ENCODE peak calls at places on chromosomes 12 and 14, in four cellular contexts. One of them, this sample, is unnamed.

GRCh38 chr12:64077922-64078321 is 144.2 kb downstream of the KICS2 start:
- DNase-seq in pancreas: no peak
- DNase-seq in A549: peak; percentile 10
- DNase-seq in adrenal gland: no peak
- DNase-seq in this sample: no peak

GRCh38 chr12:95763809-95764253 is 26.7 kb downstream of the NTN4 start:
- DNase-seq in pancreas: no peak
- DNase-seq in A549: peak; percentile 75
- DNase-seq in adrenal gland: peak; percentile 71
- DNase-seq in this sample: no peak

GRCh38 chr14:70821916-70822705 is 12.8 kb upstream of the MAP3K9 start:
- DNase-seq in pancreas: peak; percentile 55
- DNase-seq in A549: peak; percentile 62
- DNase-seq in adrenal gland: peak; percentile 81
- DNase-seq in this sample: peak; percentile 49

GRCh38 chr14:105859717-105860614 is 333.6 kb downstream of the TMEM121 start:
- DNase-seq in pancreas: peak; percentile 9
- DNase-seq in A549: no peak
- DNase-seq in adrenal gland: peak; percentile 3
- DNase-seq in this sample: peak; percentile 18

GRCh38 chr12:104747956-104748355 is 210.1 kb downstream of the SLC41A2 start:
- DNase-seq in pancreas: no peak
- DNase-seq in A549: no peak
- DNase-seq in adrenal gland: no peak
- DNase-seq in this sample: peak; percentile 21

GRCh38 chr12:62683724-62684501 is 217.3 kb downstream of the MON2 start:
- DNase-seq in pancreas: no peak
- DNase-seq in A549: no peak
- DNase-seq in adrenal gland: no peak
- DNase-seq in this sample: no peak

GRCh38 chr14:89384023-89384422 is 33.0 kb downstream of the FOXN3 start:
- DNase-seq in pancreas: no peak
- DNase-seq in A549: no peak
- DNase-seq in adrenal gland: no peak
- DNase-seq in this sample: no peak

GRCh38 chr12:66119870-66120241 is 10.7 kb downstream of the LLPH start:
- DNase-seq in pancreas: no peak
- DNase-seq in A549: no peak
- DNase-seq in adrenal gland: no peak
- DNase-seq in this sample: no peak

GRCh38 chr14:67622675-67623074 is 3.0 kb downstream of the ARG2 start:
- DNase-seq in pancreas: no peak
- DNase-seq in A549: no peak
- DNase-seq in adrenal gland: peak; percentile 72
- DNase-seq in this sample: no peak

GRCh38 chr12:106445981-106446380 is 88.4 kb downstream of the POLR3B start:
- DNase-seq in pancreas: no peak
- DNase-seq in A549: no peak
- DNase-seq in adrenal gland: no peak
- DNase-seq in this sample: no peak

GRCh38 chr12:27193854-27194544 is 50.1 kb upstream of the STK38L start:
- DNase-seq in pancreas: no peak
- DNase-seq in A549: no peak
- DNase-seq in adrenal gland: no peak
- DNase-seq in this sample: no peak

GRCh38 chr14:82410064-82410463 is 876.4 kb upstream of the SEL1L start:
- DNase-seq in pancreas: no peak
- DNase-seq in A549: no peak
- DNase-seq in adrenal gland: no peak
- DNase-seq in this sample: no peak

GRCh38 chr14:82412545-82412944 is 878.9 kb upstream of the SEL1L start:
- DNase-seq in pancreas: no peak
- DNase-seq in A549: no peak
- DNase-seq in adrenal gland: no peak
- DNase-seq in this sample: no peak

GRCh38 chr14:82419933-82420332 is 886.3 kb upstream of the SEL1L start:
- DNase-seq in pancreas: no peak
- DNase-seq in A549: no peak
- DNase-seq in adrenal gland: no peak
- DNase-seq in this sample: no peak

GRCh38 chr14:82411373-82411772 is 877.7 kb upstream of the SEL1L start:
- DNase-seq in pancreas: no peak
- DNase-seq in A549: no peak
- DNase-seq in adrenal gland: no peak
- DNase-seq in this sample: no peak

GRCh38 chr14:82414853-82415539 is 881.3 kb upstream of the SEL1L start:
- DNase-seq in pancreas: no peak
- DNase-seq in A549: no peak
- DNase-seq in adrenal gland: no peak
- DNase-seq in this sample: no peak
- H3K9me3 ChIP-seq in pancreas: no peaks in the 10 kb centered on the region
- H3K9me3 ChIP-seq in A549: no peaks in the 10 kb centered on the region
- H3K9me3 ChIP-seq in adrenal gland: no peaks in the 10 kb centered on the region
- H3K9me3 ChIP-seq in this sample: no peaks in the 10 kb centered on the region

DNA sequence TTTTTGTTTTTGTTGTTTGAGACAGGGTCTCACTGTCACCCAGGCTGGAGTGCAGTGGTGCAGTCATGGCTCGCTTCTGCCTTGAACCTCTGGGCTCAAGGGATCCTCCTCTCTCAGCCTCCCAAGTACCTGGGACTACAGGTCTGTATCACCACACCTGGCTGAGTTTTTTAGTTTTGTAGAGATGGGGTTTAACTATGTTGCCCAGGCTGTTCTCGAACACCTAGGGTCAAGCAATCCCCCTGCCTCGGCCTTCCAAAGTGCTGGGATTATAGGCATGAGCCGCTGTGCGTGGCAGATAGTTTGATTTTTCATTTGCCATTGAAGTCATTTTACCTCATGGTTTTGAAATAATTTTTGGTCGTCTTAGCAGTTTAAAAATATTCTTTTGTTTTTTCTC is 94.3 kb upstream of the EIF5 start:
- DNase-seq in pancreas: no peak
- DNase-seq in A549: no peak
- DNase-seq in adrenal gland: no peak
- DNase-seq in this sample: no peak
- H3K9me3 ChIP-seq in pancreas: no peaks in the 10 kb centered on the region
- H3K9me3 ChIP-seq in A549: peaks cover 4% of the 10 kb centered on the region
- H3K9me3 ChIP-seq in adrenal gland: no peaks in the 10 kb centered on the region
- H3K9me3 ChIP-seq in this sample: no peaks in the 10 kb centered on the region

GRCh38 chr12:99261256-99261655 is 386.3 kb upstream of the GARIN6 start:
- DNase-seq in pancreas: no peak
- DNase-seq in A549: no peak
- DNase-seq in adrenal gland: no peak
- DNase-seq in this sample: no peak

GRCh38 chr12:99271071-99271470 is 376.5 kb upstream of the GARIN6 start:
- DNase-seq in pancreas: no peak
- DNase-seq in A549: no peak
- DNase-seq in adrenal gland: no peak
- DNase-seq in this sample: no peak

GRCh38 chr12:99265648-99266047 is 381.9 kb upstream of the GARIN6 start:
- DNase-seq in pancreas: no peak
- DNase-seq in A549: no peak
- DNase-seq in adrenal gland: no peak
- DNase-seq in this sample: no peak

GRCh38 chr12:99267038-99267437 is 380.5 kb upstream of the GARIN6 start:
- DNase-seq in pancreas: no peak
- DNase-seq in A549: no peak
- DNase-seq in adrenal gland: no peak
- DNase-seq in this sample: no peak
- H3K9me3 ChIP-seq in pancreas: no peaks in the 10 kb centered on the region
- H3K9me3 ChIP-seq in A549: no peaks in the 10 kb centered on the region
- H3K9me3 ChIP-seq in adrenal gland: no peaks in the 10 kb centered on the region
- H3K9me3 ChIP-seq in this sample: no peaks in the 10 kb centered on the region

GRCh38 chr12:108315486-108316105 is 23.5 kb downstream of the CMKLR1 start:
- DNase-seq in pancreas: no peak
- DNase-seq in A549: no peak
- DNase-seq in adrenal gland: no peak
- DNase-seq in this sample: no peak
- H3K9me3 ChIP-seq in pancreas: no peaks in the 10 kb centered on the region
- H3K9me3 ChIP-seq in A549: no peaks in the 10 kb centered on the region
- H3K9me3 ChIP-seq in adrenal gland: no peaks in the 10 kb centered on the region
- H3K9me3 ChIP-seq in this sample: no peaks in the 10 kb centered on the region

DNA sequence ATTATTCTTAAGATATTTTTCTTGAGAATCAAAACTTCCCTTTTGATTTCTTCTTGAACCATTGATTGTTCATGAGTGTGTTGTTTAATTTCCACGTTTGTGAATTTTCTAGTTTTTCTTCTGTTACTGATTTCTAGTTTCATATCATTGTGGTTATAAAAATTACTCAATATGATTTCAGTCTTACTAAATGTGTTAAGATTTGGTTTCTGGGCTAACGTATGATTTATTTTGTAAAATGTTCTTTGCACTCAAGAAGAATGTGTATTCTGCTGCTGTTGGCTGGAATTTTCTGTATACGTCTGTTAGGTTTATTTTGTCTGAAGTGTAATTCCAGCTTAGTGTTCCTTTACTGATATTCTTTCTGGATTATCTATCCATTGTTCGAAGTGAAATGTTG is 24.7 kb downstream of the TRMT5 start:
- DNase-seq in pancreas: no peak
- DNase-seq in A549: no peak
- DNase-seq in adrenal gland: no peak
- DNase-seq in this sample: no peak
- H3K9me3 ChIP-seq in pancreas: no peaks in the 10 kb centered on the region
- H3K9me3 ChIP-seq in A549: peaks cover 14% of the 10 kb centered on the region
- H3K9me3 ChIP-seq in adrenal gland: no peaks in the 10 kb centered on the region
- H3K9me3 ChIP-seq in this sample: no peaks in the 10 kb centered on the region

GRCh38 chr14:61140872-61141271 is 140.3 kb downstream of the TMEM30B start:
- DNase-seq in pancreas: no peak
- DNase-seq in A549: no peak
- DNase-seq in adrenal gland: no peak
- DNase-seq in this sample: no peak
- H3K9me3 ChIP-seq in pancreas: no peaks in the 10 kb centered on the region
- H3K9me3 ChIP-seq in A549: peaks cover 23% of the 10 kb centered on the region
- H3K9me3 ChIP-seq in adrenal gland: no peaks in the 10 kb centered on the region
- H3K9me3 ChIP-seq in this sample: no peaks in the 10 kb centered on the region

This sample was measured in T-helper 17 cell.